ENCODE peak calls at places on chromosomes 3 and 15, in five cellular contexts. G is glutamatergic neuron, V is fibroblast of the aortic adventitia, D is hepatocyte, X is dorsolateral prefrontal cortex. B is an unnamed sample.

GRCh38 chr3:149816986-149817385 is 4.0 kb downstream of the RNF13 start:
- DNase-seq in G (no peak), V (peak), D (no peak), X (no peak), B (no peak)

GRCh38 chr15:33988384-33988783 is 20.1 kb downstream of the CHRM5 start:
- DNase-seq in G (no peak), V (no peak), D (no peak), X (no peak), B (no peak)

GRCh38 chr15:71414778-71415177 is 299.5 kb downstream of the THSD4 start:
- DNase-seq in G (no peak), V (no peak), D (no peak), X (no peak), B (no peak)

GRCh38 chr3:73745429-73746247 is 120.9 kb upstream of the PDZRN3 start:
- DNase-seq in G (no peak), V (peak), D (no peak), X (no peak), B (no peak)

GRCh38 chr15:44129911-44130310 is 65.2 kb downstream of the FRMD5 start:
- DNase-seq in G (no peak), V (no peak), D (no peak), X (no peak), B (no peak)

GRCh38 chr15:47196057-47196456 is 521.2 kb upstream of the SEMA6D start:
- DNase-seq in G (peak), V (peak), D (peak), X (peak), B (peak)

GRCh38 chr3:194350726-194351071 is 429 bp downstream of the CPN2 start:
- DNase-seq in G (no peak), V (no peak), D (no peak), X (no peak), B (no peak)

GRCh38 chr3:79846148-79846933 is 78.5 kb upstream of the ROBO1 start:
- DNase-seq in G (peak), V (no peak), D (no peak), X (no peak), B (peak)

GRCh38 chr3:53193466-53194217 is 32.6 kb downstream of the PRKCD start:
- DNase-seq in G (no peak), V (no peak), D (peak), X (no peak), B (no peak)

GRCh38 chr3:126269360-126269759 is 87.8 kb downstream of the KLF15 start:
- DNase-seq in G (no peak), V (no peak), D (no peak), X (no peak), B (no peak)

GRCh38 chr15:80494311-80494710 is 90.1 kb downstream of the ARNT2 start:
- DNase-seq in G (no peak), V (peak), D (no peak), X (no peak), B (no peak)

GRCh38 chr15:67175643-67176071 is 78.8 kb downstream of the AAGAB start:
- DNase-seq in G (no peak), V (peak), D (peak), X (peak), B (no peak)

GRCh38 chr3:33096103-33096868 is 660 bp downstream of the GLB1 start:
- DNase-seq in G (peak), V (peak), D (peak), X (peak), B (peak)

GRCh38 chr15:93378547-93378946 is 289.5 kb upstream of the RGMA start:
- DNase-seq in G (no peak), V (no peak), D (no peak), X (no peak), B (no peak)

GRCh38 chr15:25237291-25237978 is 201.4 kb downstream of the UBE3A start:
- DNase-seq in G (no peak), V (no peak), D (no peak), X (no peak), B (no peak)

GRCh38 chr3:114848643-114849350 is 298.3 kb downstream of the ZBTB20 start:
- DNase-seq in G (peak), V (no peak), D (no peak), X (peak), B (no peak)

GRCh38 chr15:25850154-25851111 is 12.7 kb downstream of the ATP10A start:
- DNase-seq in G (no peak), V (peak), D (peak), X (no peak), B (no peak)

GRCh38 chr15:95129589-95129988 is 898.2 kb downstream of the MCTP2 start:
- DNase-seq in G (no peak), V (no peak), D (no peak), X (no peak), B (no peak)

GRCh38 chr3:56366641-56366984 is 101.7 kb downstream of the ERC2 start:
- DNase-seq in G (no peak), V (no peak), D (no peak), X (no peak), B (peak)

GRCh38 chr3:181886676-181887075 is 175.0 kb downstream of the SOX2 start:
- DNase-seq in G (no peak), V (no peak), D (no peak), X (no peak), B (no peak)

GRCh38 chr3:8968375-8968882 is 5.2 kb upstream of the RAD18 start:
- DNase-seq in G (no peak), V (no peak), D (no peak), X (no peak), B (peak)

GRCh38 chr15:83378921-83379561 is 68.1 kb upstream of the SH3GL3 start:
- DNase-seq in G (no peak), V (no peak), D (no peak), X (no peak), B (no peak)

GRCh38 chr3:114790752-114791151 is 356.3 kb downstream of the ZBTB20 start:
- DNase-seq in G (no peak), V (no peak), D (no peak), X (no peak), B (no peak)

GRCh38 chr3:185988080-185988815 is 50.4 kb upstream of the TRA2B start:
- DNase-seq in G (no peak), V (no peak), D (no peak), X (no peak), B (no peak)

GRCh38 chr3:31341130-31341529 is 191.6 kb upstream of the STT3B start:
- DNase-seq in G (no peak), V (no peak), D (peak), X (no peak), B (peak)
- TF ChIP-seq CTCF in G (no peak), V (no peak), D (peak), X (no peak), B (peak)

DNA sequence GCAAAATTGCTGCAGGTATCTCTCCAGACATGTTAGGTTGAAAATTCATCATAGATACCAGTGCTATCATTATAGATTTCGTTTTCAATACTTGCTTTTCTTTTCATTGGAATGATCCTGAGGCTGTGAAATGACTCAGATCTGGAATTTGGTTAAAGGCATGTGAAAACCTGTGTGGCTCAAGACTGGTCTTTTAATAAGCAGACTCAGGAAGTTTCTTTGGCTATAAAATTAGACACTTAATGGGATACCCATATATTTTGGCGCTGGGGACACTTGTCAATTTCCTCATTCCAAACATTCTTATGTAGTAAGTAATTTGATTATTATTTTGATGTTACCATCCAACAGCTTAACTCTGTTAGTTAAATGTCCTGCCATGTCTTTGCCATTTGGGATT is 1041.1 kb upstream of the GBE1 start:
- DNase-seq in G (no peak), V (no peak), D (no peak), X (no peak), B (no peak)
- TF ChIP-seq CTCF in G (no peak), V (no peak), D (no peak), X (no peak), B (no peak)

DNA sequence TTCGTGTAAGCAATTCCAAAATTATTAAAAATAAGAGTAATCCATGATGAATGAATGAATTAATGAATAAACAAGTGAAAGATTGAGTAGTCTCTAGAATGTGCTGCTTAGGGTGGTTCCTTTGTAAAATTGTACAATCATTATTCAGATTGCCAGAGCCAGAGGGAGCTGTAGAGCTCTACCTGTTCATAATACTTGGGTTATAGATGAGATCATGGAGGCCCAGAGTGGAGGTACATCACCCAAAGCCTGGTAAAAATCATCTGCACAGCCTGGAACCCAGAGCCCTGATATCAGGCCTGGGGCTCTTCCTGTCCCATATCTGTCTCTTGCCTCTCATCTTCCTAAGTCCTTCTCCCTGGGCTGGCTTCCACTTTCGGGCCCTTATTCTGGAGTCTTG is 297.2 kb downstream of the RPLP1 start:
- DNase-seq in G (no peak), V (no peak), D (no peak), X (no peak), B (no peak)
- TF ChIP-seq CTCF in G (no peak), V (peak), D (peak), X (no peak), B (no peak)

GRCh38 chr15:74133071-74133702 is 2.8 kb downstream of the ISLR2 start:
- DNase-seq in G (no peak), V (no peak), D (no peak), X (no peak), B (no peak)

GRCh38 chr15:74135041-74135565 is 4.7 kb downstream of the ISLR2 start:
- DNase-seq in G (no peak), V (no peak), D (no peak), X (no peak), B (no peak)

GRCh38 chr15:74133703-74134386 is 3.5 kb downstream of the ISLR2 start:
- DNase-seq in G (peak), V (no peak), D (no peak), X (no peak), B (no peak)

GRCh38 chr15:74132681-74133070 is 2.3 kb downstream of the ISLR2 start:
- DNase-seq in G (no peak), V (no peak), D (no peak), X (no peak), B (no peak)

GRCh38 chr15:74134387-74135027 is 4.1 kb downstream of the ISLR2 start:
- DNase-seq in G (peak), V (no peak), D (peak), X (no peak), B (no peak)
- TF ChIP-seq CTCF in G (peak), V (no peak), D (peak), X (peak), B (peak)

DNA sequence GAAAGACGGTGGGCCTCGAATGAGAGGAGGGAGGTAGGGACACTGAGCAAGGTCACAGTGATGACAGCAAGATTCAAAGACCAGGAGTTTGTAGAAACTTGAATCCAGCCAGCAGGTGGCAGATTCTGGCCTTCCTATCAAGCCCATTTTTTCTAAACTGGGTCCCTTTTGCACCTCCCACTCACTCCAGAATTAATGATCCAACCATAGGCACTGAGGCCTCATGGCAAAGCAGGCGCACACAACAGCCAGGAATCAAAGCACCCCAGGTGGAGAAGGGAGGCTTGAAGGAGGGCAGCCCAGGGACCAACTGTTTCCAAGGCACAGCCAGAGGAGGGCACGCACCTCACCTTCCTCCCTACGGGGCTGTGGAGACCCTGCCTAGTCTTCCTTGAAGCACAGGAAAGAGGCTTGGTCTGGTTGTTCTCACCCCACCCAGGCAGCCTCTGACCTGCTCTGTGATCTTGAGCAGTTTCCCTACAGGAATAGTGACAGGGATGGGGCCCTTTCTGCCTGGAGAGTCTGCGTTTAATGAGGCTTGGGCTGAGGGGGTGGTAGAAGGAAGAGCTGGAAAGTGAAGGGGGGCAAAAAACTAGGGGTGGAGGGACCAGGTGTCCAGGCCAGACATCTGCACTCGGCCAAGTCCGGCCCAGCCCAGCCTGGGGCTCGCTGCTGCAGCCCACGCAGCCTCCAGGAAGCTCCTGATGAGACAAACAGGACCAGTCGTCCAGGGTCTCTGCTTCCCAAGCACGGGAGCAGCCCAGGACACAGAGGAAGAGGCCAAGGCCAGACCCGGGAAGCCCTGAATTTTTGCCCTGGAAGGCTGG is 90.0 kb downstream of the ANP32A start:
- DNase-seq in G (no peak), V (peak), D (peak), X (peak), B (peak)
- TF ChIP-seq CTCF in G (no peak), V (peak), D (peak), X (peak), B (peak)

DNA sequence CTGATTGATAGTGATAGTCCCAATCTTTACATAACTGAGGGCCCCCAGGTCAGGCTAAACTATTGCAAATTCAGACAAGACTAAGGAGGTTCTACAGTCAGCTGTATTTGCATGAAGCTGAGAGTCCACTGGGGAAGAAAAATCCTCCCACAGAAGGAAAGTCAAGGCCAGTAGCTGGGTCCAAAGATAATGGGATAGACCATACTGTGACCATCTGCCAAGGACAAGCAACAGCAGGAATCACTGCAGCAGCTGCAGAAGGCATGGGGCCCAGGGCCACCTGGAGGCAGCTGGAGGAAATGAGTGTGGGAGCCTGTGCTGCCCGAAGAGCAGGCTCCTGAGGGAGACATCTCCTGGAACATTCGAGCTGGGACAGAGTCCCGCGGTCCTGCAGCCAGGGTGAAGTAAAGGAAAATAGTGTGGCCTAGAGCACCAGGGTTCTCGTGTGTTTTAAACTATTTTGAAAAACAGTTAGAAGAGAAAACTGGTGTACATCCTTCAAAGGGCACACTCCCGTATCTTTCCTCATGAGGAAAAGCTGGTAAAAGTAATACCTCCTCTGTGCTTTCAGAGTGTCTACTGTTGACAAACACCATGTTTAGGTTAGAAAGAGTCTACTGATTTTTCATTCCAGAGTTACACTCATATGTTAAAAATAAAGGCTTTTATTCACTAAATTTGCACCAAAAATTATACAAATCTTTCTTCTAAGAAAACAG is 13.1 kb upstream of the TMEM212 start:
- DNase-seq in G (peak), V (peak), D (peak), X (peak), B (peak)
- TF ChIP-seq CTCF in G (peak), V (peak), D (peak), X (peak), B (peak)

DNA sequence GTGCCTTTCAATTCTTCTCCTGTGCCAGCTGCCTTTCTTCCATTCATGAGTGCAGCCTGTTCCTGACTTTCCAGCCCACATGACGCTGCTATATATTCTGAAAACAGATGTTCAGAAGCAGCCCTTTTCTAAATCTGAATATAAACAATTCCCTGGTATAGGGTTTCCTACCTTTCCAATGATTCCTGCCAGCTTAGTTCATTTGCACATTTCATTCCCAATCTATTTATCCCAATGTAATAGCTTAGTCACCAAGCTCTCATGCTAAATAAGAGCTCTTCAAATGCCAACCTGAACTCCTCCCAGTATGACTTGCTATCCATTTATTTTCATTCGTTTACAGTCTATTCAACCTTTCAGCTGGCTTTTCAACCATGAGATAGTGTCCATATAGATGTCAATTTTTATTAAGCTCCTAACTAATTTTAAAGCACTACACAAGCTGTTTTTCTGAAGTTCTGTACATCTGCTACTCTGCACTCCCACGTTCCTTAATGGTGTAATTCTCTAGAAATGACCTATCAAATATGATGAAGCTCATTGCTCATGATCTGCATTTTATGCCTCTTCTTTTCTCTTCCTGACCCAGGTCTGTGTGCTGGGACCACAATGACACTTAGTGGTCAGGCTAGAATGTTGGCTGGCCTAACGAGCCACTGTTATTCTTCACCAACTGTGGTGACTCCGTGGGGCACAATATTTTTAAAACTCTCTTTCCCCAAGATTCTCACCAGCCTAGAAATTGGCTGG is 605.0 kb upstream of the TBL1XR1 start:
- DNase-seq in G (no peak), V (no peak), D (no peak), X (peak), B (no peak)
- TF ChIP-seq CTCF in G (no peak), V (no peak), D (no peak), X (no peak), B (no peak)

GRCh38 chr3:11434697-11435096 is 162.5 kb downstream of the ATG7 start:
- DNase-seq in G (no peak), V (no peak), D (no peak), X (no peak), B (no peak)

GRCh38 chr3:11437506-11437905 is 165.3 kb downstream of the ATG7 start:
- DNase-seq in G (no peak), V (no peak), D (no peak), X (no peak), B (no peak)

GRCh38 chr3:11436775-11437174 is 164.6 kb downstream of the ATG7 start:
- DNase-seq in G (no peak), V (no peak), D (no peak), X (no peak), B (no peak)

GRCh38 chr3:11435420-11435819 is 163.2 kb downstream of the ATG7 start:
- DNase-seq in G (no peak), V (no peak), D (no peak), X (no peak), B (no peak)

GRCh38 chr3:11438636-11439035 is 166.4 kb downstream of the ATG7 start:
- DNase-seq in G (no peak), V (peak), D (no peak), X (no peak), B (no peak)
- TF ChIP-seq CTCF in G (no peak), V (peak), D (no peak), X (no peak), B (no peak)

GRCh38 chr3:77039606-77040553 is at the start of gene ROBO2:
- DNase-seq in G (peak), V (no peak), D (peak), X (peak), B (peak)

GRCh38 chr3:77041156-77041696 is 1.3 kb downstream of the ROBO2 start:
- DNase-seq in G (peak), V (no peak), D (peak), X (no peak), B (peak)

GRCh38 chr3:77045686-77046085 is 5.8 kb downstream of the ROBO2 start:
- DNase-seq in G (no peak), V (no peak), D (no peak), X (no peak), B (no peak)

GRCh38 chr3:77041756-77042155 is 1.9 kb downstream of the ROBO2 start:
- DNase-seq in G (no peak), V (no peak), D (peak), X (no peak), B (no peak)

GRCh38 chr3:77042892-77043291 is 3.0 kb downstream of the ROBO2 start:
- DNase-seq in G (no peak), V (no peak), D (peak), X (peak), B (no peak)
- TF ChIP-seq CTCF in G (no peak), V (no peak), D (peak), X (peak), B (peak)